ENCODE peak calls at places on chromosomes 6 and 20, in ten cellular contexts. B, E, D, V, X, A, F, C, I and W are unnamed samples.

GRCh38 chr6:30142665-30143064 is 6.7 kb downstream of the TRIM40 start:
- DNase-seq in D (no peak), F (no peak), A (no peak), E (no peak), I (no peak), X (no peak), B (no peak), V (no peak), C (no peak), W (no peak)

GRCh38 chr6:142476446-142476845 is 174.6 kb downstream of the ADGRG6 start:
- DNase-seq in D (no peak), V (no peak), C (no peak), I (no peak), B (no peak), X (no peak), A (peak; percentile 22), E (no peak), F (no peak), W (no peak)

GRCh38 chr6:34044945-34045595 is 100.8 kb downstream of the GRM4 start:
- DNase-seq in C (no peak), E (peak; percentile 10), X (no peak), I (no peak), B (no peak), F (no peak), D (no peak), A (no peak), V (peak; percentile 25), W (no peak)

GRCh38 chr6:38846844-38847243 is 131.7 kb downstream of the DNAH8 start:
- DNase-seq in V (no peak), I (no peak), X (peak; percentile 42), C (no peak), F (no peak), B (no peak), E (no peak), D (no peak), A (no peak), W (no peak)

GRCh38 chr6:63904844-63905243 is 269.2 kb downstream of the PHF3 start:
- DNase-seq in C (no peak), D (no peak), B (no peak), V (no peak), A (no peak), I (no peak), X (peak; percentile 80), F (no peak), E (peak; percentile 69), W (no peak)

GRCh38 chr6:107504655-107505054 is 14.7 kb downstream of the SOBP start:
- DNase-seq in X (no peak), E (no peak), I (no peak), B (no peak), F (no peak), A (no peak), V (no peak), C (no peak), D (no peak), W (no peak)

GRCh38 chr6:144731229-144731628 is 446.1 kb downstream of the UTRN start:
- DNase-seq in F (no peak), A (no peak), B (no peak), I (no peak), C (no peak), E (no peak), V (no peak), X (no peak), D (no peak), W (no peak)

GRCh38 chr6:145626857-145627256 is 108.5 kb downstream of the EPM2A start:
- DNase-seq in B (no peak), X (no peak), E (no peak), F (no peak), V (no peak), D (no peak), A (no peak), I (no peak), C (no peak), W (no peak)

GRCh38 chr20:23668477-23668951 is 20.3 kb downstream of the CST4 start:
- DNase-seq in D (peak; percentile 67), E (peak; percentile 47), A (peak; percentile 54), V (no peak), X (peak; percentile 19), I (peak; percentile 30), B (peak; percentile 66), C (no peak), F (peak; percentile 84), W (peak; percentile 57)

GRCh38 chr6:127291495-127291894 is 24.8 kb downstream of the RNF146 start:
- DNase-seq in F (no peak), D (no peak), I (no peak), C (no peak), A (no peak), V (no peak), X (no peak), B (no peak), E (no peak), W (no peak)

GRCh38 chr6:42338573-42339218 is 113.0 kb downstream of the TRERF1 start:
- DNase-seq in X (peak; percentile 99), B (peak; percentile 70), D (no peak), A (no peak), F (peak; percentile 75), I (no peak), E (no peak), V (no peak), C (no peak), W (no peak)

GRCh38 chr6:20464041-20464440 is 62.4 kb downstream of the E2F3 start:
- DNase-seq in D (no peak), C (no peak), A (no peak), E (no peak), I (no peak), B (no peak), F (no peak), V (no peak), X (no peak), W (no peak)

GRCh38 chr20:33209789-33210188 is 7.4 kb upstream of the BPIFA3 start:
- DNase-seq in F (peak; percentile 35), B (peak; percentile 57), I (peak; percentile 42), V (peak; percentile 38), A (peak; percentile 72), E (peak; percentile 64), C (peak; percentile 7), D (peak; percentile 85), X (peak; percentile 50), W (peak; percentile 61)

GRCh38 chr6:161163466-161164181 is 110.2 kb downstream of the AGPAT4 start:
- DNase-seq in F (no peak), A (no peak), V (no peak), D (no peak), B (no peak), C (no peak), X (no peak), I (no peak), E (no peak), W (no peak)

GRCh38 chr20:44814937-44815336 is 4.6 kb upstream of the RIMS4 start:
- DNase-seq in F (no peak), A (no peak), I (no peak), E (no peak), B (no peak), C (no peak), X (no peak), V (no peak), D (no peak), W (no peak)

GRCh38 chr6:4903751-4904370 is 100.0 kb downstream of the RPP40 start:
- DNase-seq in I (no peak), D (no peak), A (no peak), E (no peak), F (no peak), C (no peak), X (no peak), V (no peak), B (no peak), W (no peak)

GRCh38 chr20:24497851-24498250 is 28.4 kb downstream of the SYNDIG1 start:
- DNase-seq in D (no peak), I (no peak), C (no peak), X (peak; percentile 53), F (no peak), V (no peak), A (no peak), E (peak; percentile 69), B (no peak), W (no peak)

GRCh38 chr6:15462717-15463525 is 199.9 kb downstream of the DTNBP1 start:
- DNase-seq in V (no peak), I (no peak), A (no peak), D (no peak), B (no peak), E (no peak), F (no peak), X (peak; percentile 78), C (no peak), W (no peak)

GRCh38 chr20:45918182-45918737 is 6.3 kb upstream of the PLTP start:
- DNase-seq in I (no peak), D (no peak), C (no peak), A (no peak), B (no peak), E (no peak), V (no peak), X (peak; percentile 6), F (no peak), W (no peak)

GRCh38 chr20:37534401-37535157 is 6.9 kb upstream of the BLCAP start:
- DNase-seq in D (peak; percentile 83), E (peak; percentile 95), X (peak; percentile 62), I (peak; percentile 32), A (peak; percentile 64), B (peak; percentile 64), C (no peak), F (peak; percentile 38), V (peak; percentile 55), W (peak; percentile 38)

GRCh38 chr20:63145156-63145555 is 70.8 kb downstream of the YTHDF1 start:
- DNase-seq in V (no peak), I (no peak), C (no peak), X (no peak), D (no peak), E (no peak), F (no peak), A (no peak), B (no peak), W (no peak)

GRCh38 chr20:31718952-31719643 is 3.6 kb downstream of the BCL2L1 start:
- DNase-seq in A (no peak), E (peak; percentile 49), F (no peak), I (no peak), X (no peak), D (no peak), C (no peak), B (peak; percentile 77), V (no peak), W (peak; percentile 43)
- H3K27ac ChIP-seq in A (peak overlapping the region; percentile 100), E (peak overlapping the region; percentile 99), F (peak overlapping the region; percentile 95), I (no peak overlapping the region), X (peak overlapping the region; percentile 99), D (no peak overlapping the region), C (no peak overlapping the region), B (peak overlapping the region; percentile 99), V (no peak overlapping the region), W (peak overlapping the region; percentile 97)

GRCh38 chr6:37136821-37137200 is 33.1 kb upstream of the PIM1 start:
- DNase-seq in I (no peak), D (no peak), B (no peak), F (no peak), V (no peak), C (no peak), E (no peak), A (no peak), X (no peak), W (no peak)
- H3K27ac ChIP-seq in I (no peak overlapping the region), D (peak overlapping the region; percentile 97), B (peak overlapping the region; percentile 98), F (peak overlapping the region; percentile 93), V (no peak overlapping the region), C (no peak overlapping the region), E (no peak overlapping the region), A (no peak overlapping the region), X (peak overlapping the region; percentile 87), W (peak overlapping the region; percentile 85)

GRCh38 chr6:121439456-121440250 is 4.2 kb downstream of the GJA1 start:
- DNase-seq in X (peak; percentile 21), E (no peak), C (no peak), V (no peak), D (no peak), B (no peak), F (no peak), A (no peak), I (no peak), W (no peak)
- H3K27ac ChIP-seq in X (no peak overlapping the region), E (no peak overlapping the region), C (no peak overlapping the region), V (no peak overlapping the region), D (peak overlapping the region; percentile 6), B (no peak overlapping the region), F (peak overlapping the region; percentile 78), A (peak overlapping the region; percentile 89), I (no peak overlapping the region), W (peak overlapping the region; percentile 86)

GRCh38 chr20:35001596-35002362 is 46.1 kb downstream of the MYH7B start:
- DNase-seq in F (no peak), B (no peak), E (no peak), V (no peak), C (no peak), X (no peak), D (no peak), I (peak; percentile 15), A (no peak), W (no peak)
- H3K27ac ChIP-seq in F (no peak overlapping the region), B (no peak overlapping the region), E (no peak overlapping the region), V (no peak overlapping the region), C (no peak overlapping the region), X (no peak overlapping the region), D (no peak overlapping the region), I (no peak overlapping the region), A (peak overlapping the region; percentile 7), W (no peak overlapping the region)